ENCODE peak calls at places on chromosomes 11 and 22, in eight cellular contexts. X, C, D, R, T, Z, U and V are unnamed samples.

GRCh38 chr11:46049325-46049860 is 71.9 kb downstream of the PHF21A start:
- DNase-seq in T (no peak), R (no peak), C (no peak), X (no peak), Z (no peak), D (no peak), U (no peak), V (no peak)

GRCh38 chr11:86787651-86788050 is 12.7 kb upstream of the PRSS23 start:
- DNase-seq in U (no peak), R (no peak), Z (no peak), D (no peak), T (no peak), X (no peak), C (no peak), V (no peak)

GRCh38 chr11:3105791-3106735 is 48.8 kb upstream of the CARS1 start:
- DNase-seq in R (peak; percentile 21), Z (no peak), C (no peak), U (peak; percentile 34), X (no peak), T (no peak), D (peak; percentile 47), V (no peak)

GRCh38 chr22:33658775-33659174 is 261.5 kb downstream of the LARGE1 start:
- DNase-seq in C (no peak), R (no peak), D (no peak), Z (no peak), U (no peak), X (no peak), T (no peak), V (no peak)

GRCh38 chr11:3944198-3944597 is 88.7 kb downstream of the STIM1 start:
- DNase-seq in Z (peak; percentile 41), C (no peak), D (no peak), R (no peak), U (no peak), X (no peak), T (no peak), V (no peak)

GRCh38 chr11:65308281-65308891 is 6.3 kb upstream of the CDC42EP2 start:
- DNase-seq in C (no peak), Z (peak; percentile 84), X (no peak), R (no peak), U (peak; percentile 49), T (no peak), D (peak; percentile 73), V (no peak)

GRCh38 chr22:16559056-16559955 is 33.3 kb downstream of the CCT8L2 start:
- DNase-seq in C (no peak), D (no peak), R (no peak), Z (no peak), U (no peak), X (no peak), T (no peak), V (no peak)

GRCh38 chr11:2256293-2256913 is 14.0 kb downstream of the ASCL2 start:
- DNase-seq in R (no peak), Z (no peak), X (no peak), D (peak; percentile 52), C (no peak), T (no peak), U (peak; percentile 22), V (no peak)

GRCh38 chr11:76153609-76153949 is 52.7 kb downstream of the WNT11 start:
- DNase-seq in X (no peak), C (no peak), Z (no peak), T (no peak), D (no peak), U (peak; percentile 59), R (no peak), V (no peak)

GRCh38 chr11:11968511-11969280 is 39.7 kb downstream of the DKK3 start:
- DNase-seq in R (peak; percentile 89), C (peak; percentile 91), X (no peak), Z (no peak), D (no peak), T (no peak), U (peak; percentile 42), V (no peak)

GRCh38 chr11:44316388-44317240 is 6.7 kb upstream of the ALX4 start:
- DNase-seq in C (no peak), Z (peak; percentile 32), U (peak; percentile 82), D (peak; percentile 67), X (no peak), R (peak; percentile 67), T (no peak), V (no peak)

GRCh38 chr11:135027461-135027860 is 615.4 kb upstream of the B3GAT1 start:
- DNase-seq in U (peak; percentile 90), C (no peak), D (no peak), R (no peak), X (no peak), Z (peak; percentile 75), T (no peak), V (no peak)

GRCh38 chr11:71109186-71109585 is 143.2 kb downstream of the SHANK2 start:
- DNase-seq in T (no peak), Z (no peak), R (no peak), X (no peak), U (no peak), D (no peak), C (no peak), V (no peak)

GRCh38 chr22:39173787-39174497 is 21.5 kb upstream of the CBX7 start:
- DNase-seq in D (no peak), X (no peak), R (no peak), C (no peak), T (no peak), U (peak; percentile 77), Z (no peak), V (peak; percentile 60)

GRCh38 chr11:107257660-107258059 is 200.0 kb downstream of the CWF19L2 start:
- DNase-seq in U (no peak), C (no peak), Z (no peak), T (no peak), R (no peak), D (no peak), X (no peak), V (no peak)

GRCh38 chr11:64674774-64675173 is 48.2 kb downstream of the NRXN2 start:
- DNase-seq in Z (no peak), T (no peak), R (no peak), D (no peak), X (no peak), U (no peak), C (no peak), V (no peak)

GRCh38 chr11:74462009-74462408 is 5.3 kb downstream of the KCNE3 start:
- DNase-seq in R (no peak), X (peak; percentile 16), C (no peak), Z (peak; percentile 39), T (no peak), U (peak; percentile 65), D (peak; percentile 91), V (no peak)

DNA sequence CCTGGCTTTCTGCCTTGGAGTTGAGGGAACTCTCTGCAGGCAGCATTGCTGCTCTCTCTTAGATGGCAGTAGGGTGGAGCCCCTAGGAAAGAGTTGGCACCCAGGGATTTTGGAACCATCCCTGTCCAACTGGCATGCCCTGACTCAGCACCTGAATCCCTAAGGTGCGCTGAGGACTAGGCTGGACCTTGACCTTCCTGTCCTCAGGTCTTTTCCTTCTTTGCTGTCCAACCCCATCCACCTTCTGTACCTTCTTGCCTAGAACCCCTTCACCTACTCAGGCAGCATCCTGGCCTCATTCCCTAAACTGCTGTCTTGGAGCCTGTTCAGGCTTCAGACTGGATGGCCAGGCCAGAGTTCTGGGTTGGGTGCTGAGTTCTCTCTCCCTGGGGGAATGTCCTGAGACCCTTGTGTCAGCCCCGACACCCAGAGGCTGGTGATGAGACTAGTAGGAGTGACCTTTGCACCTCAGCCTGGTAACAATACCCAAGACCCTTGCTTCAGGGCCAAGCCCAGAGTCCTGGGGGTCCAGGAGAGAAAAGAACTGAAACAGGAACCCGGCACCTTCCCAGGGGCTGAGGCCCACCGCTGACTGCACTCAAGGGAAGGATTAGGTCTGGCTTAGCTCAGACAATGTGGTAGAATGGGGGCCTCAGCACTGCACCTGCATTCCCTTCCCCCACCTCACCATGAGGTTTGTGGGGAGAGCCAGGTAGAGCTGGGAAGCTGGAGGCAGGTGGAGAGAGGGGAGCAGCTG is 2.6 kb upstream of the POLD4 start:
- DNase-seq in X (no peak), D (peak; percentile 47), R (peak; percentile 0), U (no peak), Z (no peak), C (peak; percentile 88), T (no peak), V (no peak)
- H3K27ac ChIP-seq in X (peak overlapping the region; percentile 99), D (peak overlapping the region; percentile 99), R (no peak overlapping the region), U (no peak overlapping the region), Z (no peak overlapping the region), C (peak overlapping the region; percentile 99), T (peak overlapping the region; percentile 95), V (peak overlapping the region; percentile 96)

DNA sequence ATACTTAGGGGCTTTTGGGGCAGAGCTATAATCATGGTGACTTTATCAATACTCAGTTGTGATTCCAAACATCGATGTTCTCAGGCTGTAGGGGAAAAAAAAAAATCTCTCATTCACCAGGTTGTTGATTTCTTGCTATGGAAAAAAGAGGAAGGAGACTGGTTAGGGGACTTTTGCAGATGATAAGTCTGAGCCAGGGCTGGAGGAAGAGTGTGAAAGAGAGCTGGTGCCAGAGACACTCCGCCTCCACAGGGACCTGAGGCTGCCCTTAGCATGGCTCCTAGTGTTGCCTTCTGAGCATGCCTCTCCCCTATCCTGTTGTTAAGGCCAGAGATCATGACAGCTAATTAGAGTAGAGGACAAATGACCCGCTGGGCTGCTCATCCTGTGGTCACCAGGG is 16.9 kb downstream of the UPB1 start:
- DNase-seq in T (no peak), X (no peak), R (no peak), D (no peak), U (peak; percentile 42), C (no peak), Z (no peak), V (no peak)
- H3K27ac ChIP-seq in T (no peak overlapping the region), X (no peak overlapping the region), R (no peak overlapping the region), D (no peak overlapping the region), U (no peak overlapping the region), C (no peak overlapping the region), Z (no peak overlapping the region), V (no peak overlapping the region)

GRCh38 chr11:31655483-31655882 is 145.9 kb downstream of the ELP4 start:
- DNase-seq in D (no peak), T (peak; percentile 84), U (no peak), X (no peak), Z (no peak), R (no peak), C (no peak), V (no peak)
- H3K27ac ChIP-seq in D (no peak overlapping the region), T (no peak overlapping the region), U (no peak overlapping the region), X (no peak overlapping the region), Z (no peak overlapping the region), R (no peak overlapping the region), C (no peak overlapping the region), V (no peak overlapping the region)

GRCh38 chr11:9016916-9017642 is 13.3 kb upstream of the NRIP3 start:
- DNase-seq in R (no peak), D (no peak), C (no peak), X (no peak), U (no peak), T (no peak), Z (no peak), V (no peak)
- H3K27ac ChIP-seq in R (no peak overlapping the region), D (no peak overlapping the region), C (no peak overlapping the region), X (no peak overlapping the region), U (no peak overlapping the region), T (no peak overlapping the region), Z (no peak overlapping the region), V (no peak overlapping the region)